ENCODE peak calls at places on chromosomes 1 and 21, in five cellular contexts. H is posterior vena cava; C is T-helper 2 cell; Y is lower lobe of right lung; E is activated CD8-positive, alpha-beta memory T cell treated with anti-CD3 and anti-CD28 coated beads for 1 hour. I is an unnamed sample.

GRCh38 chr1:13732971-13733667 is 33.1 kb downstream of the PRDM2 start:
- DNase-seq in Y (no peak), E (no peak), H (no peak), C (peak), I (no peak)

GRCh38 chr1:17194981-17195528 is 9.9 kb upstream of the PADI1 start:
- DNase-seq in C (no peak), H (peak), Y (no peak), E (no peak), I (no peak)

GRCh38 chr1:234934611-234935033 is 194.0 kb downstream of the TOMM20 start:
- DNase-seq in C (no peak), H (no peak), Y (no peak), E (no peak), I (no peak)

GRCh38 chr1:117093870-117094621 is 27.5 kb downstream of the TRIM45 start:
- DNase-seq in Y (no peak), H (no peak), C (no peak), E (no peak), I (no peak)

GRCh38 chr1:244846653-244847052 is 11.2 kb downstream of the COX20 start:
- DNase-seq in Y (no peak), H (no peak), C (no peak), E (no peak), I (no peak)

GRCh38 chr1:179251675-179252074 is 22.2 kb upstream of the ABL2 start:
- DNase-seq in Y (no peak), C (no peak), H (no peak), E (no peak), I (peak)

GRCh38 chr1:935751-936231 is 12.1 kb downstream of the SAMD11 start:
- DNase-seq in C (no peak), E (no peak), H (no peak), Y (no peak), I (peak)

GRCh38 chr1:21814241-21814918 is 2.3 kb downstream of the LDLRAD2 start:
- DNase-seq in E (no peak), H (no peak), C (no peak), Y (peak), I (no peak)

GRCh38 chr1:13838236-13838635 is 138.2 kb downstream of the PRDM2 start:
- DNase-seq in E (no peak), Y (no peak), C (no peak), H (no peak), I (no peak)

GRCh38 chr1:44433209-44433608 is 28.2 kb downstream of the RNF220 start:
- DNase-seq in C (no peak), H (no peak), E (no peak), Y (no peak), I (no peak)

GRCh38 chr1:204872262-204872881 is 1.7 kb downstream of the NFASC start:
- DNase-seq in Y (no peak), C (no peak), H (peak), E (no peak), I (no peak)

GRCh38 chr1:31786366-31787060 is 22.4 kb upstream of the ADGRB2 start:
- DNase-seq in C (no peak), Y (peak), H (peak), E (no peak), I (peak)

GRCh38 chr21:24290151-24290833 is 1317.0 kb downstream of the MRPL39 start:
- DNase-seq in H (no peak), E (no peak), Y (no peak), C (no peak), I (no peak)

GRCh38 chr1:184556665-184557064 is 169.8 kb downstream of the C1orf21 start:
- DNase-seq in H (no peak), Y (no peak), C (no peak), E (no peak), I (no peak)

GRCh38 chr1:182054698-182055326 is 6.7 kb downstream of the ZNF648 start:
- DNase-seq in H (no peak), E (peak), Y (no peak), C (peak), I (peak)

GRCh38 chr1:185914089-185914488 is 179.9 kb downstream of the HMCN1 start:
- DNase-seq in Y (no peak), C (no peak), E (no peak), H (no peak), I (no peak)

GRCh38 chr1:221439734-221440436 is 302.0 kb downstream of the DUSP10 start:
- DNase-seq in C (no peak), H (no peak), Y (no peak), E (no peak), I (no peak)

GRCh38 chr21:45352621-45353125 is 52.3 kb upstream of the COL18A1 start:
- DNase-seq in E (no peak), C (no peak), Y (peak), H (no peak), I (no peak)

GRCh38 chr1:156704930-156705320 is 458 bp downstream of the CRABP2 start:
- DNase-seq in E (no peak), C (no peak), Y (peak), H (peak), I (no peak)

GRCh38 chr21:15309721-15310120 is 244.9 kb upstream of the NRIP1 start:
- DNase-seq in C (no peak), E (no peak), H (peak), Y (no peak), I (no peak)

GRCh38 chr1:29122987-29123870 is 474 bp downstream of the TMEM200B start:
- DNase-seq in Y (no peak), H (no peak), E (no peak), C (no peak), I (no peak)

GRCh38 chr1:14538335-14538734 is 60.1 kb upstream of the KAZN start:
- DNase-seq in H (no peak), E (no peak), Y (no peak), C (no peak), I (no peak)

GRCh38 chr21:34939673-34940321 is 109.3 kb downstream of the RUNX1 start:
- DNase-seq in Y (no peak), C (no peak), E (no peak), H (no peak), I (no peak)

GRCh38 chr1:68281946-68282615 is 49.8 kb upstream of the WLS start:
- DNase-seq in E (no peak), C (no peak), Y (no peak), H (no peak), I (no peak)

GRCh38 chr1:36879613-36880012 is 154.7 kb downstream of the GRIK3 start:
- DNase-seq in C (no peak), H (peak), Y (peak), E (no peak), I (no peak)

GRCh38 chr1:38169121-38169520 is 122.5 kb upstream of the POU3F1 start:
- DNase-seq in H (no peak), C (no peak), E (no peak), Y (no peak), I (no peak)

GRCh38 chr1:110053557-110054428 is 16.7 kb downstream of the ALX3 start:
- DNase-seq in H (no peak), C (peak), Y (peak), E (peak), I (no peak)

GRCh38 chr1:183633676-183634343 is 1.8 kb downstream of the ARPC5 start:
- DNase-seq in E (no peak), H (no peak), Y (no peak), C (peak), I (peak)

GRCh38 chr1:183070923-183071618 is 47.9 kb downstream of the LAMC1 start:
- DNase-seq in C (no peak), Y (no peak), H (no peak), E (no peak), I (peak)

I was measured in NCI-H526 treated with DMSO at 0.1 percent for 48 hours.